ENCODE peak calls at places on chromosome 15, in eight cellular contexts. B is spleen, X is NB4, P is body of pancreas, N is uterus, Q is ovary, R is breast epithelium, D is transverse colon. Y is an unnamed sample.

GRCh38 chr15:38828031-38828532 is 263.5 kb upstream of the RASGRP1 start:
- DNase-seq in B (no peak), X (no peak), P (no peak), N (no peak), Q (no peak), R (no peak), D (no peak), Y (no peak)

GRCh38 chr15:76953913-76954312 is 22.4 kb downstream of the RCN2 start:
- DNase-seq in B (no peak), X (no peak), P (no peak), N (no peak), Q (no peak), R (no peak), D (no peak), Y (no peak)

GRCh38 chr15:31083394-31083790 is 18.1 kb downstream of the TRPM1 start:
- DNase-seq in B (no peak), X (no peak), P (peak; percentile 44), N (no peak), Q (no peak), R (no peak), D (peak; percentile 51), Y (no peak)

GRCh38 chr15:69662668-69663000 is 210.0 kb downstream of the RPLP1 start:
- DNase-seq in B (no peak), X (no peak), P (no peak), N (no peak), Q (no peak), R (no peak), D (no peak), Y (no peak)

GRCh38 chr15:48966595-48967301 is 3.0 kb upstream of the SHC4 start:
- DNase-seq in B (no peak), X (peak; percentile 86), P (no peak), N (no peak), Q (no peak), R (no peak), D (no peak), Y (no peak)

GRCh38 chr15:92979011-92979701 is 79.0 kb downstream of the CHD2 start:
- DNase-seq in B (no peak), X (no peak), P (no peak), N (no peak), Q (no peak), R (no peak), D (no peak), Y (no peak)

GRCh38 chr15:22979699-22980188 is 424 bp downstream of the CYFIP1 start:
- DNase-seq in B (peak; percentile 75), X (peak; percentile 50), P (peak; percentile 16), N (peak; percentile 46), Q (peak; percentile 47), R (no peak), D (peak; percentile 26), Y (no peak)

GRCh38 chr15:99029358-99029871 is 21.8 kb upstream of the PGPEP1L start:
- DNase-seq in B (no peak), X (no peak), P (no peak), N (no peak), Q (no peak), R (no peak), D (no peak), Y (no peak)

GRCh38 chr15:82058026-82058425 is 12.2 kb upstream of the MEX3B start:
- DNase-seq in B (no peak), X (no peak), P (no peak), N (no peak), Q (no peak), R (no peak), D (no peak), Y (no peak)

GRCh38 chr15:91186892-91187644 is 87.0 kb downstream of the SV2B start:
- DNase-seq in B (no peak), X (peak; percentile 61), P (peak; percentile 21), N (no peak), Q (no peak), R (no peak), D (no peak), Y (no peak)

GRCh38 chr15:101016581-101016980 is 97.4 kb downstream of the LRRK1 start:
- DNase-seq in B (peak; percentile 59), X (no peak), P (no peak), N (no peak), Q (no peak), R (no peak), D (peak; percentile 6), Y (peak; percentile 12)

GRCh38 chr15:32729700-32730099 is 11.9 kb downstream of the GREM1 start:
- DNase-seq in B (no peak), X (no peak), P (no peak), N (no peak), Q (no peak), R (no peak), D (no peak), Y (no peak)

GRCh38 chr15:41417812-41418211 is 917 bp downstream of the RTF1 start:
- DNase-seq in B (no peak), X (peak; percentile 37), P (no peak), N (no peak), Q (no peak), R (no peak), D (no peak), Y (no peak)

GRCh38 chr15:96345560-96346389 is 15.3 kb downstream of the NR2F2 start:
- DNase-seq in B (peak; percentile 86), X (peak; percentile 53), P (peak; percentile 75), N (peak; percentile 83), Q (peak; percentile 89), R (no peak), D (no peak), Y (peak; percentile 86)

GRCh38 chr15:61195116-61196002 is 33.7 kb downstream of the RORA start:
- DNase-seq in B (no peak), X (peak; percentile 34), P (peak; percentile 17), N (no peak), Q (no peak), R (no peak), D (no peak), Y (peak; percentile 21)

GRCh38 chr15:83565553-83566159 is 88.3 kb upstream of the ADAMTSL3 start:
- DNase-seq in B (no peak), X (peak; percentile 44), P (peak; percentile 17), N (no peak), Q (no peak), R (no peak), D (no peak), Y (no peak)

GRCh38 chr15:65824941-65825544 is 33.0 kb upstream of the DENND4A start:
- DNase-seq in B (no peak), X (no peak), P (peak; percentile 37), N (peak; percentile 46), Q (peak; percentile 77), R (peak; percentile 54), D (no peak), Y (no peak)

GRCh38 chr15:73928241-73928579 is 1.9 kb downstream of the LOXL1 start:
- DNase-seq in B (peak; percentile 51), X (no peak), P (no peak), N (no peak), Q (no peak), R (no peak), D (no peak), Y (no peak)

GRCh38 chr15:73924258-73924921 is 1.9 kb upstream of the LOXL1 start:
- DNase-seq in B (peak; percentile 71), X (peak; percentile 53), P (no peak), N (peak; percentile 58), Q (peak; percentile 42), R (no peak), D (no peak), Y (no peak)

GRCh38 chr15:73927003-73927475 is 777 bp downstream of the LOXL1 start:
- DNase-seq in B (peak; percentile 91), X (peak; percentile 57), P (peak; percentile 85), N (peak; percentile 62), Q (peak; percentile 64), R (no peak), D (peak; percentile 63), Y (peak; percentile 51)

GRCh38 chr15:73927476-73928240 is 1.4 kb downstream of the LOXL1 start:
- DNase-seq in B (peak; percentile 95), X (peak; percentile 70), P (peak; percentile 71), N (peak; percentile 61), Q (peak; percentile 64), R (peak; percentile 47), D (peak; percentile 70), Y (peak; percentile 73)

GRCh38 chr15:73926191-73927002 is at the start of gene LOXL1:
- DNase-seq in B (peak; percentile 85), X (peak; percentile 59), P (peak; percentile 73), N (peak; percentile 77), Q (peak; percentile 76), R (peak; percentile 44), D (peak; percentile 63), Y (peak; percentile 83)
- TF ChIP-seq POLR2A in B (no peak), X (no peak), P (peak; percentile 65), N (peak; percentile 63), Q (peak; percentile 69), R (no peak), D (peak; percentile 40), Y (no peak)

DNA sequence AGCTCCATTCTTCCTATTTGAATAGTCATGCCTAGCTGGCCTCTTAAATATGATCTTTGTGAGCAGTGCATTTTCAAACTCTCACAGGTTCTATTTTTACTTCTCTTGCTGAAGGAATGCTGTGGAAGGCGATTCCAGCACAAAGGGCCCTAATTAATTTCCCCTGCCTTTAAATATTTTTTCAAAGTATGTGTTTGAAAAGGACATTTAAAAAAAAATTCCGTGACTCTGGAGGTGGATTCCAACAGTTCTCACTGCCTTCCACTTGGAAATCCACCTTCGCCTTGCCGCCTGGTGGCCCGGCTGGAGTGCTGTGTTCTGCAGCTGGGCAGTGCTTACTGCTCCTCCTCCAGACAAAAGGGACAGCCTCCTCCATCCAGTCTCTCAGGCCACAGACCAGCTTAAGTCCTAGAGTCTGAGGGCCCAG is 61.5 kb upstream of the CORO2B start:
- DNase-seq in B (no peak), X (no peak), P (no peak), N (no peak), Q (no peak), R (no peak), D (no peak), Y (peak; percentile 29)
- TF ChIP-seq CTCF in B (no peak), X (no peak), P (no peak), N (peak; percentile 22), Q (no peak), R (peak; percentile 48), D (no peak), Y (peak; percentile 23)

GRCh38 chr15:64095795-64096485 is at the start of gene SNX1:
- DNase-seq in B (peak; percentile 98), X (peak; percentile 93), P (peak; percentile 96), N (peak; percentile 96), Q (peak; percentile 94), R (peak; percentile 92), D (peak; percentile 94), Y (peak; percentile 96)

GRCh38 chr15:64095431-64095794 is 369 bp upstream of the SNX1 start:
- DNase-seq in B (no peak), X (no peak), P (no peak), N (no peak), Q (no peak), R (no peak), D (no peak), Y (no peak)

GRCh38 chr15:64092864-64093626 is 593 bp downstream of the CIAO2A start:
- DNase-seq in B (peak; percentile 88), X (peak; percentile 77), P (peak; percentile 77), N (peak; percentile 32), Q (no peak), R (no peak), D (peak; percentile 64), Y (peak; percentile 73)

GRCh38 chr15:64092075-64092820 is 1.4 kb downstream of the CIAO2A start:
- DNase-seq in B (no peak), X (peak; percentile 28), P (no peak), N (no peak), Q (no peak), R (no peak), D (no peak), Y (no peak)

GRCh38 chr15:64093627-64094417 is at the start of gene CIAO2A:
- DNase-seq in B (peak; percentile 96), X (peak; percentile 100), P (peak; percentile 99), N (peak; percentile 93), Q (peak; percentile 95), R (peak; percentile 95), D (peak; percentile 98), Y (peak; percentile 99)
- TF ChIP-seq POLR2A in B (peak; percentile 13), X (peak; percentile 83), P (no peak), N (peak; percentile 44), Q (no peak), R (no peak), D (peak; percentile 89), Y (peak; percentile 3)

GRCh38 chr15:87906444-87906843 is 350.1 kb downstream of the NTRK3 start:
- DNase-seq in B (no peak), X (no peak), P (no peak), N (no peak), Q (no peak), R (no peak), D (no peak), Y (no peak)
- TF ChIP-seq CTCF in B (no peak), X (no peak), P (no peak), N (no peak), Q (no peak), R (no peak), D (no peak), Y (no peak)